ENCODE peak calls at places on chromosomes 16 and 17, in six cellular contexts. One of them, this sample, is unnamed.

GRCh38 chr17:54662978-54663876 is 237.4 kb upstream of the TOM1L1 start:
- DNase-seq in NCI-H1105: no peak
- DNase-seq in DMS153: no peak
- DNase-seq in GM19239: no peak
- DNase-seq in activated CD4-positive, alpha-beta T cell treated with anti-CD3 and anti-CD28 coated beads, Interleukin-2, amount 10 ng/mL, durations not matched to agents 7 days and 5 days: no peak
- DNase-seq in NT2/D1: peak; percentile 3
- DNase-seq in this sample: no peak

GRCh38 chr16:49181812-49182211 is 99.8 kb downstream of the CBLN1 start:
- DNase-seq in GM19239: no peak
- DNase-seq in activated CD4-positive, alpha-beta T cell treated with anti-CD3 and anti-CD28 coated beads, Interleukin-2, amount 10 ng/mL, durations not matched to agents 7 days and 5 days: no peak
- DNase-seq in NT2/D1: no peak
- DNase-seq in NCI-H1105: no peak
- DNase-seq in DMS153: peak; percentile 16
- DNase-seq in this sample: no peak

GRCh38 chr17:82840431-82840831 is 609 bp upstream of the ZNF750 start:
- DNase-seq in NT2/D1: no peak
- DNase-seq in NCI-H1105: no peak
- DNase-seq in GM19239: no peak
- DNase-seq in activated CD4-positive, alpha-beta T cell treated with anti-CD3 and anti-CD28 coated beads, Interleukin-2, amount 10 ng/mL, durations not matched to agents 7 days and 5 days: no peak
- DNase-seq in DMS153: no peak
- DNase-seq in this sample: no peak

GRCh38 chr16:972316-973002 is 1.7 kb upstream of the LMF1 start:
- DNase-seq in NT2/D1: no peak
- DNase-seq in activated CD4-positive, alpha-beta T cell treated with anti-CD3 and anti-CD28 coated beads, Interleukin-2, amount 10 ng/mL, durations not matched to agents 7 days and 5 days: no peak
- DNase-seq in DMS153: no peak
- DNase-seq in GM19239: no peak
- DNase-seq in NCI-H1105: no peak
- DNase-seq in this sample: no peak

GRCh38 chr17:7930841-7931631 is 710 bp downstream of the TRAPPC1 start:
- DNase-seq in NCI-H1105: no peak
- DNase-seq in DMS153: no peak
- DNase-seq in NT2/D1: no peak
- DNase-seq in GM19239: peak; percentile 43
- DNase-seq in activated CD4-positive, alpha-beta T cell treated with anti-CD3 and anti-CD28 coated beads, Interleukin-2, amount 10 ng/mL, durations not matched to agents 7 days and 5 days: no peak
- DNase-seq in this sample: no peak

GRCh38 chr17:44308865-44309264 is 464 bp downstream of the RUNDC3A start:
- DNase-seq in activated CD4-positive, alpha-beta T cell treated with anti-CD3 and anti-CD28 coated beads, Interleukin-2, amount 10 ng/mL, durations not matched to agents 7 days and 5 days: no peak
- DNase-seq in NCI-H1105: no peak
- DNase-seq in DMS153: peak; percentile 27
- DNase-seq in GM19239: no peak
- DNase-seq in NT2/D1: no peak
- DNase-seq in this sample: no peak

GRCh38 chr17:73492802-73493139 is 151.5 kb downstream of the SDK2 start:
- DNase-seq in NCI-H1105: peak; percentile 65
- DNase-seq in NT2/D1: peak; percentile 51
- DNase-seq in GM19239: no peak
- DNase-seq in DMS153: no peak
- DNase-seq in activated CD4-positive, alpha-beta T cell treated with anti-CD3 and anti-CD28 coated beads, Interleukin-2, amount 10 ng/mL, durations not matched to agents 7 days and 5 days: no peak
- DNase-seq in this sample: no peak

GRCh38 chr17:1060991-1061390 is 64.1 kb downstream of the TIMM22 start:
- DNase-seq in NT2/D1: no peak
- DNase-seq in NCI-H1105: no peak
- DNase-seq in GM19239: no peak
- DNase-seq in DMS153: no peak
- DNase-seq in activated CD4-positive, alpha-beta T cell treated with anti-CD3 and anti-CD28 coated beads, Interleukin-2, amount 10 ng/mL, durations not matched to agents 7 days and 5 days: peak; percentile 15
- DNase-seq in this sample: peak; percentile 100

GRCh38 chr16:81224836-81225235 is 13.7 kb upstream of the BCO1 start:
- DNase-seq in NCI-H1105: no peak
- DNase-seq in activated CD4-positive, alpha-beta T cell treated with anti-CD3 and anti-CD28 coated beads, Interleukin-2, amount 10 ng/mL, durations not matched to agents 7 days and 5 days: no peak
- DNase-seq in NT2/D1: no peak
- DNase-seq in GM19239: no peak
- DNase-seq in DMS153: no peak
- DNase-seq in this sample: no peak

GRCh38 chr17:82583720-82584234 is 64.2 kb downstream of the FOXK2 start:
- DNase-seq in NCI-H1105: no peak
- DNase-seq in GM19239: no peak
- DNase-seq in NT2/D1: no peak
- DNase-seq in DMS153: no peak
- DNase-seq in activated CD4-positive, alpha-beta T cell treated with anti-CD3 and anti-CD28 coated beads, Interleukin-2, amount 10 ng/mL, durations not matched to agents 7 days and 5 days: no peak
- DNase-seq in this sample: no peak

GRCh38 chr16:23784811-23785447 is 30.1 kb downstream of the CHP2 start:
- DNase-seq in DMS153: no peak
- DNase-seq in NT2/D1: no peak
- DNase-seq in NCI-H1105: no peak
- DNase-seq in activated CD4-positive, alpha-beta T cell treated with anti-CD3 and anti-CD28 coated beads, Interleukin-2, amount 10 ng/mL, durations not matched to agents 7 days and 5 days: no peak
- DNase-seq in GM19239: no peak
- DNase-seq in this sample: no peak

GRCh38 chr17:55717898-55718735 is 4.5 kb downstream of the TMEM100 start:
- DNase-seq in DMS153: peak; percentile 70
- DNase-seq in activated CD4-positive, alpha-beta T cell treated with anti-CD3 and anti-CD28 coated beads, Interleukin-2, amount 10 ng/mL, durations not matched to agents 7 days and 5 days: peak; percentile 73
- DNase-seq in NCI-H1105: no peak
- DNase-seq in GM19239: no peak
- DNase-seq in NT2/D1: peak; percentile 57
- DNase-seq in this sample: peak; percentile 84

GRCh38 chr17:74547736-74548135 is 1.8 kb upstream of the CD300C start:
- DNase-seq in NCI-H1105: no peak
- DNase-seq in GM19239: no peak
- DNase-seq in DMS153: no peak
- DNase-seq in NT2/D1: no peak
- DNase-seq in activated CD4-positive, alpha-beta T cell treated with anti-CD3 and anti-CD28 coated beads, Interleukin-2, amount 10 ng/mL, durations not matched to agents 7 days and 5 days: peak; percentile 50
- DNase-seq in this sample: no peak

GRCh38 chr16:32116080-32116479 is 137.0 kb upstream of the TP53TG3D start:
- DNase-seq in activated CD4-positive, alpha-beta T cell treated with anti-CD3 and anti-CD28 coated beads, Interleukin-2, amount 10 ng/mL, durations not matched to agents 7 days and 5 days: peak; percentile 6
- DNase-seq in NCI-H1105: no peak
- DNase-seq in DMS153: no peak
- DNase-seq in GM19239: no peak
- DNase-seq in NT2/D1: no peak
- DNase-seq in this sample: peak; percentile 10

GRCh38 chr16:3026609-3027487 is 3.0 kb downstream of the THOC6 start:
- DNase-seq in NCI-H1105: no peak
- DNase-seq in GM19239: no peak
- DNase-seq in NT2/D1: no peak
- DNase-seq in DMS153: no peak
- DNase-seq in activated CD4-positive, alpha-beta T cell treated with anti-CD3 and anti-CD28 coated beads, Interleukin-2, amount 10 ng/mL, durations not matched to agents 7 days and 5 days: no peak
- DNase-seq in this sample: no peak

GRCh38 chr16:20111143-20111542 is 37.5 kb upstream of the GPR139 start:
- DNase-seq in GM19239: no peak
- DNase-seq in NCI-H1105: no peak
- DNase-seq in activated CD4-positive, alpha-beta T cell treated with anti-CD3 and anti-CD28 coated beads, Interleukin-2, amount 10 ng/mL, durations not matched to agents 7 days and 5 days: no peak
- DNase-seq in DMS153: no peak
- DNase-seq in NT2/D1: no peak
- DNase-seq in this sample: no peak

GRCh38 chr17:41678907-41679739 is 9.6 kb upstream of the EIF1 start:
- DNase-seq in NCI-H1105: no peak
- DNase-seq in activated CD4-positive, alpha-beta T cell treated with anti-CD3 and anti-CD28 coated beads, Interleukin-2, amount 10 ng/mL, durations not matched to agents 7 days and 5 days: peak; percentile 88
- DNase-seq in GM19239: no peak
- DNase-seq in NT2/D1: no peak
- DNase-seq in DMS153: peak; percentile 56
- DNase-seq in this sample: peak; percentile 45

GRCh38 chr16:52526429-52526828 is 20.5 kb downstream of the TOX3 start:
- DNase-seq in NCI-H1105: no peak
- DNase-seq in DMS153: no peak
- DNase-seq in GM19239: no peak
- DNase-seq in activated CD4-positive, alpha-beta T cell treated with anti-CD3 and anti-CD28 coated beads, Interleukin-2, amount 10 ng/mL, durations not matched to agents 7 days and 5 days: no peak
- DNase-seq in NT2/D1: no peak
- DNase-seq in this sample: no peak

GRCh38 chr16:87834015-87834667 is 35.2 kb downstream of the SLC7A5 start:
- DNase-seq in DMS153: no peak
- DNase-seq in GM19239: no peak
- DNase-seq in NCI-H1105: no peak
- DNase-seq in NT2/D1: no peak
- DNase-seq in activated CD4-positive, alpha-beta T cell treated with anti-CD3 and anti-CD28 coated beads, Interleukin-2, amount 10 ng/mL, durations not matched to agents 7 days and 5 days: no peak
- DNase-seq in this sample: no peak

This sample was measured in myocyte.